ENCODE peak calls at places on chromosomes 16 and 17, in six cellular contexts. E is CD8-positive, alpha-beta T cell; F is HL-60; J is body of pancreas; T is Peyer's patch; Q is AG04449. W is an unnamed sample.

GRCh38 chr17:82370471-82371332 is 863 bp upstream of the UTS2R start:
- DNase-seq in E (no peak), F (no peak), J (no peak), T (peak), Q (no peak), W (no peak)

GRCh38 chr16:50160495-50161164 is 7.5 kb downstream of the TENT4B start:
- DNase-seq in E (no peak), F (no peak), J (no peak), T (no peak), Q (no peak), W (no peak)

GRCh38 chr16:49821614-49822282 is 34.2 kb downstream of the ZNF423 start:
- DNase-seq in E (no peak), F (no peak), J (no peak), T (no peak), Q (no peak), W (no peak)

GRCh38 chr17:82317394-82318168 is at the start of gene CD7:
- DNase-seq in E (no peak), F (no peak), J (no peak), T (peak), Q (no peak), W (no peak)

GRCh38 chr17:66533572-66533971 is 231.2 kb downstream of the PRKCA start:
- DNase-seq in E (no peak), F (no peak), J (no peak), T (no peak), Q (no peak), W (no peak)

GRCh38 chr17:29376667-29377268 is 13.4 kb upstream of the TAOK1 start:
- DNase-seq in E (no peak), F (no peak), J (no peak), T (no peak), Q (peak), W (no peak)

GRCh38 chr17:6969323-6969726 is 26.5 kb upstream of the ALOX12 start:
- DNase-seq in E (no peak), F (no peak), J (no peak), T (no peak), Q (no peak), W (no peak)

GRCh38 chr17:41835800-41836549 is at the start of gene NT5C3B:
- DNase-seq in E (no peak), F (no peak), J (peak), T (peak), Q (no peak), W (peak)

GRCh38 chr16:49597796-49598195 is 224.2 kb downstream of the C16orf78 start:
- DNase-seq in E (no peak), F (no peak), J (no peak), T (no peak), Q (no peak), W (no peak)

GRCh38 chr16:2529061-2529931 is 1.9 kb downstream of the CEMP1 start:
- DNase-seq in E (no peak), F (no peak), J (no peak), T (no peak), Q (no peak), W (no peak)

GRCh38 chr16:51224317-51224716 is 73.2 kb upstream of the SALL1 start:
- DNase-seq in E (no peak), F (no peak), J (no peak), T (no peak), Q (no peak), W (no peak)

GRCh38 chr17:59365383-59365981 is 34.0 kb downstream of the YPEL2 start:
- DNase-seq in E (no peak), F (no peak), J (no peak), T (no peak), Q (no peak), W (no peak)

GRCh38 chr16:54194008-54194731 is 92.4 kb downstream of the IRX3 start:
- DNase-seq in E (no peak), F (no peak), J (peak), T (no peak), Q (no peak), W (no peak)

GRCh38 chr16:88394426-88394825 is 11.7 kb downstream of the ZNF469 start:
- DNase-seq in E (no peak), F (no peak), J (no peak), T (no peak), Q (no peak), W (no peak)

GRCh38 chr16:54286330-54287017 is at the start of gene IRX3:
- DNase-seq in E (no peak), F (peak), J (peak), T (peak), Q (peak), W (peak)

GRCh38 chr16:19135896-19136438 is 22.2 kb downstream of the ITPRIPL2 start:
- DNase-seq in E (no peak), F (no peak), J (no peak), T (peak), Q (no peak), W (no peak)

GRCh38 chr17:50772251-50772650 is 4.9 kb upstream of the ANKRD40CL start:
- DNase-seq in E (no peak), F (no peak), J (no peak), T (peak), Q (no peak), W (no peak)

GRCh38 chr17:7673239-7673638 is 14.1 kb downstream of the TP53 start:
- DNase-seq in E (no peak), F (no peak), J (peak), T (peak), Q (no peak), W (peak)

GRCh38 chr16:61579195-61579594 is 457.0 kb downstream of the CDH8 start:
- DNase-seq in E (no peak), F (no peak), J (no peak), T (no peak), Q (no peak), W (no peak)

GRCh38 chr16:4529085-4530060 is 9.2 kb downstream of the CDIP1 start:
- DNase-seq in E (no peak), F (no peak), J (no peak), T (no peak), Q (no peak), W (no peak)

GRCh38 chr16:85954927-85955539 is 56.1 kb downstream of the IRF8 start:
- DNase-seq in E (no peak), F (no peak), J (no peak), T (no peak), Q (no peak), W (no peak)
- TF ChIP-seq CTCF in E (no peak), F (no peak), J (no peak), T (no peak), Q (no peak), W (no peak)

DNA sequence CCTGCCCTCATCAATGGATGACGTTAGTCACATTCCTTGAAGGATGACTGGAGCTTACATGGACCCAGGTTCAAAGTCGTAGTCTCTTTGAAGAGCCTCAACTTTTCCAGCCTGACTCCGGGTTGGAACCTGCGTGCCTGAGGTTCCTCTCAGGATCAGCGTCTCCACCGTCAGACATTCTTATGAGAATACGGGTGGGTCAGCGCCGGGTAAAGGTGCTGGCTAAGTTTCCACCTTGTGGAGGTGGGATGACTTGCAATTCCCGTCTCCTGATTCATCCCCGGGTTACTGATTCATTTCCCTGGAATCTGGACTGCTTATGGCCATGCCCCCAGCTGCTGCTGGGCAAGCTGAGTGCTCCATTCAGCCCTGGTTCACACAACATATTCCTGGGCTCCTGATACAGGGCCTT is 38.9 kb upstream of the CMIP start:
- DNase-seq in E (no peak), F (no peak), J (peak), T (peak), Q (peak), W (no peak)
- TF ChIP-seq CTCF in E (no peak), F (no peak), J (peak), T (no peak), Q (no peak), W (no peak)

DNA sequence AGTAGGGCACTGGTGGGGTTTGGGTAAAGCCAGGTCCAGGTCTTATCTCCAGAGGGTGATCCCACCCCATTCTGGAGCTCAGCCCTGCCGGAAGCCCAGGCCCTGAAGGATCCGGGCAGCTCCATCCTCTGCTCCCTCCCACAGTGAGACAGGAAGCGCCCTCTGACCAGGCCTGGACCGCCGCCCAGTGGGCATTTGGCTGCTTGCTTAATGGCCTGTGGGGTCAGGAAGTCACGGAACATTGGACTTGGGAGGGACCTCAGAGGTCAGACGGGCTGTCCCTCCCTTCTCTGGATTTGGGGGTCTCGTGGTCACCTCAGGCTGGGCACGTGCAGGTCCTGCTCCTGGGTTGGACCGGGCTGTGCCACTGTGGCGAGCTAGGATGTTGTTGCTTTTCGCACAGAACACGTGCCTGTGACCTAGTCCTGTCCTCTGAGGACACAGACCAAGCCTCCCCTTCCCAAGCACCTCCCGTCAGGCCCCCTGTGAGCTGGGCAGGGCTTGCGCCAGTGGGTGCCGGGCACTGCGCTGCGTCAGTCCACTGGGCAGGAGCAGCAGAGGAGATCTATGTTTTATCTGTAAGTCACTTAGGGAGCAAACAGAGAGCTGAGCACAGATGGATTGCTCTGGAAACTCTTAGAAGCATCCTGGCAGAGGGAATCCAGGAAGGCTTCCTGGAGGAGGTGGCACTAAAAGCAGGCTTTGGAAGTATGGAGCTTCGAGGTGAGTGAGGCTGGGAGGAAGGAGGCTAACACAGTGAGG is 49.4 kb upstream of the GSE1 start:
- DNase-seq in E (no peak), F (no peak), J (peak), T (peak), Q (no peak), W (no peak)
- TF ChIP-seq CTCF in E (no peak), F (no peak), J (no peak), T (no peak), Q (no peak), W (no peak)

GRCh38 chr17:31408586-31408985 is 17.1 kb downstream of the RAB11FIP4 start:
- DNase-seq in E (no peak), F (no peak), J (no peak), T (no peak), Q (no peak), W (no peak)

GRCh38 chr17:31401456-31402254 is 10.2 kb downstream of the RAB11FIP4 start:
- DNase-seq in E (no peak), F (no peak), J (no peak), T (peak), Q (no peak), W (no peak)

GRCh38 chr17:31400481-31400950 is 9.0 kb downstream of the RAB11FIP4 start:
- DNase-seq in E (no peak), F (no peak), J (no peak), T (peak), Q (no peak), W (no peak)

GRCh38 chr17:31404028-31404949 is 12.8 kb downstream of the RAB11FIP4 start:
- DNase-seq in E (no peak), F (peak), J (no peak), T (peak), Q (no peak), W (no peak)

DNA sequence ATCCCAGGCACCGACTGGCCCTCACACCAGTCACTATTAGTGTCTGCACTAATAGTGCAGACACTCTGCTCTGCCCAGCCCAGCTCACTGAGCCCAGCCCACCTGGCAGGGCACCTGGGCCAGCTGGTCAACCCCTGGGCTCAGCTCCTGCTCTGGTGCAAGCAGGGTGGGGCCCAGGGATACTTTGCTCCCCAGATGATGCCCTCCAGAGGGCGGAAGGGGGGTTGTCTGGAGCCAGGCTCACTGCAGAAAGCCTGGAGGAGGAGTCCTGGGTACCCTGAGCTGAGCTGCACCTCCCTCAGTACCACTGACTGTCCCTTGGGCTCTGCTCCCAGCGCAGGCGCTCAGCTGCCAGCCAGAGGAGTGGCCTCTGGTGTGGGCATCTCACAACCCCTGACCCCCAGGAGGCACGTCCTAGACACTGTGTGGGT is 14.5 kb downstream of the RAB11FIP4 start:
- DNase-seq in E (no peak), F (no peak), J (no peak), T (no peak), Q (no peak), W (no peak)
- TF ChIP-seq CTCF in E (no peak), F (no peak), J (no peak), T (no peak), Q (no peak), W (no peak)

GRCh38 chr16:71883849-71884638 is at the start of gene ZNF821:
- DNase-seq in E (peak), F (peak), J (peak), T (peak), Q (no peak), W (peak)
- TF ChIP-seq CTCF in E (no peak), F (no peak), J (peak), T (no peak), Q (no peak), W (peak)

W was measured in GM13977.